ENCODE peak calls at places on chromosomes 5 and 9, in six cellular contexts. R is SK-N-SH, U is K562, F is HepG2, S is H1, G is GM12878. A is an unnamed sample.

GRCh38 chr5:171524461-171524860 is 105.0 kb downstream of the FGF18 start:
- DNase-seq in R (peak), U (no peak), F (no peak), S (no peak), G (no peak), A (no peak)

GRCh38 chr9:86735772-86736458 is 211.4 kb downstream of the GAS1 start:
- DNase-seq in R (no peak), U (no peak), F (no peak), S (no peak), G (no peak), A (no peak)

GRCh38 chr9:136864996-136865767 is 926 bp downstream of the EDF1 start:
- DNase-seq in R (no peak), U (no peak), F (no peak), S (no peak), G (no peak), A (no peak)

GRCh38 chr5:170353011-170353890 is 35.9 kb downstream of the KCNMB1 start:
- DNase-seq in R (peak), U (no peak), F (no peak), S (peak), G (no peak), A (no peak)

GRCh38 chr9:126945682-126946081 is 31.1 kb downstream of the RALGPS1 start:
- DNase-seq in R (no peak), U (peak), F (no peak), S (no peak), G (no peak), A (peak)

GRCh38 chr5:42566658-42567313 is 143.5 kb downstream of the GHR start:
- DNase-seq in R (no peak), U (no peak), F (no peak), S (no peak), G (no peak), A (no peak)

GRCh38 chr9:136228107-136228875 is 17.3 kb downstream of the QSOX2 start:
- DNase-seq in R (no peak), U (peak), F (peak), S (no peak), G (no peak), A (no peak)

GRCh38 chr5:173229381-173229959 is 5.5 kb downstream of the NKX2-5 start:
- DNase-seq in R (no peak), U (no peak), F (no peak), S (no peak), G (no peak), A (no peak)

GRCh38 chr5:108472237-108472636 is 90.3 kb upstream of the FBXL17 start:
- DNase-seq in R (no peak), U (peak), F (no peak), S (no peak), G (no peak), A (no peak)

GRCh38 chr9:91060520-91061343 is 259.1 kb downstream of the SYK start:
- DNase-seq in R (no peak), U (no peak), F (peak), S (peak), G (no peak), A (no peak)

GRCh38 chr5:157182143-157182757 is 1.6 kb downstream of the ITK start:
- DNase-seq in R (no peak), U (no peak), F (no peak), S (no peak), G (no peak), A (no peak)

GRCh38 chr5:167643616-167644015 is 647.8 kb upstream of the WWC1 start:
- DNase-seq in R (no peak), U (no peak), F (no peak), S (no peak), G (no peak), A (no peak)

GRCh38 chr9:36470891-36471290 is 70.8 kb upstream of the RNF38 start:
- DNase-seq in R (no peak), U (peak), F (no peak), S (no peak), G (peak), A (peak)

GRCh38 chr5:57298985-57299491 is 125.2 kb downstream of the GPBP1 start:
- DNase-seq in R (peak), U (peak), F (peak), S (no peak), G (peak), A (peak)

GRCh38 chr5:130365956-130366355 is 461.7 kb downstream of the CHSY3 start:
- DNase-seq in R (no peak), U (no peak), F (no peak), S (no peak), G (no peak), A (no peak)

GRCh38 chr9:137167752-137168574 is 1.9 kb downstream of the LRRC26 start:
- DNase-seq in R (peak), U (peak), F (no peak), S (peak), G (no peak), A (no peak)

GRCh38 chr5:176660860-176661641 is 13.8 kb downstream of the TSPAN17 start:
- DNase-seq in R (peak), U (peak), F (peak), S (peak), G (peak), A (peak)

GRCh38 chr5:65418661-65419060 is 63.1 kb downstream of the ADAMTS6 start:
- DNase-seq in R (no peak), U (no peak), F (no peak), S (no peak), G (no peak), A (no peak)

GRCh38 chr5:171979606-171980005 is 26.8 kb downstream of the FBXW11 start:
- DNase-seq in R (no peak), U (no peak), F (no peak), S (no peak), G (no peak), A (no peak)

GRCh38 chr9:86098793-86099694 is at the start of gene GOLM1:
- DNase-seq in R (peak), U (peak), F (no peak), S (peak), G (no peak), A (peak)

GRCh38 chr9:134167530-134167931 is 3.2 kb upstream of the RNU6ATAC start:
- DNase-seq in R (no peak), U (no peak), F (no peak), S (no peak), G (no peak), A (no peak)

DNA sequence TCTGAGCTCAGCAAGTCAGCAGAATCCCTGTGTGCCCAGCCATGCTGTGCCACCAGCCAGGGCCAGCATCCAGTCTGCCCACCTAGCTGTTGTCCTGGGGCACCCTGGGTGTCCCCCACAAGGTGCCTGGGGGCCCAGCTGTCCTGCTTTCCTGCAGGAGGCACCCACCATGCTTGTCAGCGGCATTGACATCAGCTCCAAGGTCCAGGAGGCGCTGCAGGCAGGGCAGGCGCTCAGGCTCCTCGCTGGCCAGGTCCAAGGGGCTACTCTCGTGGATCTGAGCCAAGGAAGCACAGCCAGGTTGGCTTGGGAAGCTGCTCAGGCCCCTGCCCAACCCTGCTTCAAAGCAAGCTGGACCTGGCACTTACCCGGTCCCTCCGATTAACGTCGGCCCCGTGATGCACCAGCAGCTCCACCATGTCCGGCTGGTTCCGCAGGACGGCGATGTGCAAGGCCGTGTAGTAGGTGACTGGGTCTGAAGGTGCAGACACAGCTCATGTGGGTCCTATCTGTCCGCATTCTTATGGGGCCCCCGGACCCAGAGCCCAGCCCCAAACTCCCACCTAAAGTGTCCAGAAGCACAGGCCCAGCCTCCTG is 2.8 kb downstream of the ASB6 start:
- DNase-seq in R (no peak), U (no peak), F (no peak), S (no peak), G (no peak), A (no peak)
- TF ChIP-seq GABPA in R (no peak), U (no peak), F (no peak), S (no peak), G (no peak), A (no peak)

GRCh38 chr5:15763754-15764153 is 263.8 kb downstream of the FBXL7 start:
- DNase-seq in R (peak), U (no peak), F (no peak), S (no peak), G (no peak), A (no peak)
- TF ChIP-seq GABPA in R (no peak), U (no peak), F (no peak), S (no peak), G (no peak), A (no peak)

GRCh38 chr9:114501786-114502682 is 3.2 kb downstream of the WHRN start:
- DNase-seq in R (no peak), U (peak), F (peak), S (peak), G (no peak), A (no peak)
- TF ChIP-seq GABPA in R (no peak), U (no peak), F (no peak), S (no peak), G (no peak), A (no peak)

DNA sequence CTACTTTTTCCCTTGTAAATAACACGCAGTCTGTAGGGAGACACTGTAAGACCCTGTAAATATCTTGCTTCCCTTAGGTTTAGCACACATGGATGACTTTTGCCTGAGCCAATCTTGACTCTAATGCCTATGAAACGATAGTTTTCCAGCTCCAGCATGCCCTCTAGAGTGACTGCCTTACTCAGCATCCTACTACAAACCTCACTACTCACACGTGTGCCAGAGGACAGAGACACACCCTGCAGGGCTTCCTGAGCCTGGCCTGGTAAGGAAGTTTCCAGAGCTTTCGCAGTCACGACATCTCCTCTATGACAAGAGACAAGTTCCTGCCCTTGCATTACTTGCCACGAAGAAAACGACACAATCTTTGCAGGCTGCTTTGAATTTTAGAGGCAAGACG is 138.1 kb downstream of the ATPSCKMT start:
- DNase-seq in R (peak), U (peak), F (peak), S (peak), G (no peak), A (peak)
- TF ChIP-seq GABPA in R (no peak), U (no peak), F (no peak), S (no peak), G (no peak), A (no peak)

DNA sequence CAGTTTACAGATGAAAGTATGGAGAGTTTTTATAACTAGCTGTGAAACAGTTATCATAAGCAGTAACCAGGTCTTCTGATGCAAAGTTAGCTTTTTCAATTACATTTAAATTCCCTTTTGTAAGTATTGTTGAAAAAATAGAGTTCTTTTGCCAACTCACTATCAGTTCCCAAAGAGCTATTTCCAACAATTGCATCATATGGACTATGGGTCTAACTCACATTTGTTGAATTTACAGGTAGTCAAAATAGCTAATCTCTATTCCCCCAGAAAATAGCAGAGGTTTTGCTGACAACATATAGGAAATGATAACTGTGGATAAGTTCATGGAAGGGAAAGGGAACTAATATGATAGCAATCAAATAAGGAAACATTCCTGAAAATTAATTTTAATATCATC is 1.4 kb downstream of the SPINK1 start:
- DNase-seq in R (no peak), U (no peak), F (peak), S (no peak), G (no peak), A (no peak)
- TF ChIP-seq GABPA in R (no peak), U (no peak), F (no peak), S (no peak), G (no peak), A (no peak)

GRCh38 chr9:38671748-38672147 is 48.2 kb downstream of the FAM240B start:
- DNase-seq in R (no peak), U (no peak), F (no peak), S (no peak), G (peak), A (no peak)
- TF ChIP-seq GABPA in R (no peak), U (no peak), F (no peak), S (no peak), G (no peak), A (no peak)

GRCh38 chr5:95620030-95620869 is at the start of gene GPR150:
- DNase-seq in R (peak), U (no peak), F (peak), S (peak), G (no peak), A (peak)
- TF ChIP-seq GABPA in R (no peak), U (no peak), F (peak), S (no peak), G (no peak), A (peak)

DNA sequence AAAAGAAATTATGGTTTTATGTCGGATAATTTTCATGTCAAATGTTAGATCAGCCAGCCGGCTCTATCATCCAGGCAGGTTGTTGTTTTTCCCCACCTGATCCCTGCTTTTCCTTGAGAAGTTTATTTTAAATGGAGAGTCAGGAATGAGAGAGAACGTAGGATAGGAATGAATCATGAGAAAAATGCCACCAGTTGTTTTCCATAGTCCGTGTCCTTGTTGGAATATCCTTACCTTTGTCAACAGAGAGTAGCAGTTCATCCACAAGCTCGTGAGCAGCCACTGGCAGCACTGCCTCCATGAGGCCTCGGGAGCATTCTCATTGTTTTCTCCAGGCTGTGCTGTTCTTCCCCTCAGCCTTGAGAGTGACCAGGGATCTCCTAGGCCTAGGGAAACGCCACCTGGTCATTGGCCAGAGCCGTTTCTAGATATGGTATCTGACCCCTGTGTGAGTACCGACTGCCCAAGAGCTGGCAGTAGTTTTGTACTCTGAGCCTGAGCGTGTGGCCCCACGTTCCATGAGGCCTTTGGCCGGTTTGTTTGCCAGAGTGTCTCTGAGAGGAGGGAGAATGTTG is 293.3 kb downstream of the FANCC start:
- DNase-seq in R (no peak), U (no peak), F (peak), S (no peak), G (no peak), A (no peak)
- TF ChIP-seq GABPA in R (no peak), U (no peak), F (no peak), S (no peak), G (no peak), A (no peak)

DNA sequence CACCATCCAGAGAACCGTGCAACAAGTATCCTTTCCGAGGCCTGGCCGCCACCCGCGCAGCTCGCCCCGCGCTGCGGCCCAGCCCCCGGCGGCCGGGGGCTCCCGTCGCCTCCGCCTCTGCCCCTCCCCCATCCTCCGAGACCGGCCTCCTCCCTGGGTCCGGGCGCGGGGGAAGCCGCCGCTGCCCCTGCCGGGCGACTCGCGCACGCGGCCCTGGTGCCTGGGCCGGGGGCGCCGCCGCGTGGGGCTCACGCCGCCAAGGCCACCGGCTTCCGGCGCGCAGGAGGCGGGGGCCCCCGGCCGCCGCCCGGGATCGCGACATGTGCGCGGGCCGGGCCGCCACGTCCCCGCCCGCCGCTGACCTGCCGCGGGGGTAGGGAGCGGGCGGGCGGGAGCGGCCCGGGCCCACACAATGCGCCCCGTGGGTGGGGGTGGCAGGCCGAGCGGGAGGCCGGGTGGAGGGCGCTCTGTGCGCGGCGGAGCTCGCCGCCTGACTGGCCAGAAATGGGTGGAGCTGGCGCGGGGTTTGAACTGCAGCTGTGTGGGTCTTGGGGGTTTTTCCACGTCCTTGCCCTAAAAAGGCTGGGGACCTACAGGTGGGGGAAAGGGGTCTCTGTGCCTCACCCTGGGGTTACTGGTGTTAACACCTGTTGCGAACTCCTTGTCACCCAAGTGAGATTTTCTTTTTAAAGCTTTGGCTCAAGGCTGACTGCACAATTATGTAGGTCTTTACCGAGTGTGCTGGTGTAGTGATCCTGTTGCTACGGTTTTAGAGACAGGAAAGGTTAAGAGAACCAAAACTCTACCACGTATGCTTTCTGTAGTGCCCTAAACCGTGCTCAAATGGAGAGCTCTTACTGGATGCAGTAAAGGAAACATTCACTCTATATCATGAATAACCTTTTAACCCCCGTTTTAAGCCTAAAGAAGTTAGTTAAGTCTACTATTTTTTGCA is 32.3 kb downstream of the TNPO1 start:
- DNase-seq in R (peak), U (peak), F (peak), S (peak), G (peak), A (peak)
- TF ChIP-seq GABPA in R (no peak), U (peak), F (peak), S (no peak), G (no peak), A (no peak)

GRCh38 chr9:121916008-121916407 is 177.1 kb downstream of the TTLL11 start:
- DNase-seq in R (no peak), U (no peak), F (no peak), S (no peak), G (no peak), A (no peak)

GRCh38 chr9:121926417-121926816 is 166.7 kb downstream of the TTLL11 start:
- DNase-seq in R (no peak), U (no peak), F (no peak), S (no peak), G (no peak), A (no peak)

GRCh38 chr9:121917375-121918335 is 175.5 kb downstream of the TTLL11 start:
- DNase-seq in R (no peak), U (no peak), F (no peak), S (no peak), G (no peak), A (no peak)

GRCh38 chr9:121924700-121925099 is 168.4 kb downstream of the TTLL11 start:
- DNase-seq in R (no peak), U (no peak), F (no peak), S (no peak), G (no peak), A (no peak)

DNA sequence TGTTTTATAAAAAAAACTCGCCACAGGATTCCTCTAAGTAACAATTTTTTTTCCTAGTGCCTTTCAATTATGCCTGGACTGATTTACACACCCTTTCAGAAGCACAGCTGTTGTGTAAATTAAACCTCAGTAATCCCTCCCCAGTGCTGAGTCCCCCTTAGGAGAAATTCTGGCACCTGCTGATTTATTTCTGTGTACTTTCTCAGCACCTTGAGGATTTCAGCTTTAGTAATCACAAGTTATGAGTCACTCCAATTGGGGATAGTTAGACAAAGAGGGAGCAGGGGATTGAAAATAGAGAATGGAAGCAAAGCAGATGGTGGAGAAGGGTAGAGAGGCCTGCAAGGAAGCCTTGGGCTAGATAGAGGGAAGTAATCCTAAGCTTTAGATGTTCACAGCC is 171.7 kb downstream of the TTLL11 start:
- DNase-seq in R (no peak), U (no peak), F (no peak), S (no peak), G (no peak), A (no peak)
- TF ChIP-seq GABPA in R (no peak), U (no peak), F (no peak), S (no peak), G (no peak), A (no peak)